ENCODE peak calls at places on chromosomes 12 and 14, in five cellular contexts. A is BE2C, O is fibroblast of the aortic adventitia, E is lower lobe of right lung, K is brain microvascular endothelial cell. F is an unnamed sample.

GRCh38 chr14:93953263-93953662 is 23.1 kb downstream of the ASB2 start:
- DNase-seq in A (peak), E (no peak), K (no peak), O (no peak), F (no peak)

GRCh38 chr14:70660967-70661871 is 19.5 kb downstream of the TTC9 start:
- DNase-seq in K (no peak), E (no peak), A (no peak), O (no peak), F (no peak)

GRCh38 chr12:20214286-20214685 is 154.1 kb upstream of the PDE3A start:
- DNase-seq in A (peak), E (no peak), K (no peak), O (peak), F (peak)

GRCh38 chr12:62581288-62582064 is 114.8 kb downstream of the MON2 start:
- DNase-seq in K (no peak), O (peak), A (no peak), E (no peak), F (peak)

GRCh38 chr12:75660107-75660530 is 148.7 kb upstream of the KRR1 start:
- DNase-seq in K (peak), O (peak), E (no peak), A (no peak), F (peak)

GRCh38 chr14:38391334-38391733 is 135.4 kb upstream of the CLEC14A start:
- DNase-seq in O (peak), A (no peak), K (no peak), E (no peak), F (peak)

GRCh38 chr12:32877670-32878459 is 18.7 kb downstream of the PKP2 start:
- DNase-seq in A (peak), E (no peak), O (no peak), K (no peak), F (peak)

GRCh38 chr12:106138646-106139421 is at the start of gene NUAK1:
- DNase-seq in A (peak), K (peak), E (peak), O (no peak), F (peak)

GRCh38 chr14:104517867-104518266 is 61.7 kb upstream of the C14orf180 start:
- DNase-seq in K (no peak), O (no peak), E (no peak), A (no peak), F (no peak)

GRCh38 chr12:64400041-64400440 is 4.2 kb upstream of the XPOT start:
- DNase-seq in A (no peak), E (no peak), K (peak), O (peak), F (peak)

DNA sequence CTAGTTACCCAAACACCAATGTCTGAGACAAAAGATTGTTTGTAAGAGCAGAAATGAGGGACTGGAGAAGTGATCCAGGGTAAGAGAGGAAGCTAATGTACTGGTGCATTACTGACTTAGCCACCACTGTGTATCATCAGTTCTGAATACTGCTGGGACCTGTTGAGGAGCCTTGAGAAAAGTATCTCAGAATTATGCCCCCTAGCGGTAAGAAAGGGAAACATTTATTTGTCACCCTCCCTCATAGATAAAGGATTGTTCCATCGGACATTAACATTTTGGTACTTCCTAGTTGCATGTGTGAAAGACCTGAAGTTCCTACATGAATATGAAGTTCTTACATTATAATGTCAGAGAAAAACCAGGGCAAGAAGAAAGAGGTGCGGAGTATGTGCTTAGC is 612.5 kb downstream of the FSCB start:
- DNase-seq in A (no peak), E (no peak), O (no peak), K (no peak), F (peak)
- TF ChIP-seq CTCF in A (peak), E (peak), O (peak), K (peak), F (peak)

DNA sequence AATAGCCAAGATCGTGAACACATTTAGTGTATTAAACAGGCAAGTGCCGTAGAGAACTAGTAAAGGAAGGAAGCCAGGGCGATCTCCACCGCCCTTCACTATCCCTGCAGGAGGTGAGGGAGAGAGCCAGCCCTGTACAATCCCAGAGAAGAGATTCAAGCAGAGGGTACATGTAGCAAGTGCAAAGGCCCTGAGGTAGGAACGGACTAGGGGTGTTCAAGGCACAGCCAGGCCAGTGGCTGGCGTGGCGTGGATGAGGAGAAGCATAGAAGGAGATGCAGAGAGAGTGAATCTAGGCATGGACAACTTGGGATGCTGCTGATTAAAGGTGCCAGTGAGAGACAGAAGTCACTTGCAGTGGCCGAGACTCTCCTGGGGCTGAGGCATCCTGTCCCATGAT is 39.1 kb upstream of the ESRRB start:
- DNase-seq in K (no peak), O (no peak), E (no peak), A (no peak), F (no peak)
- H3K4me3 ChIP-seq in K (no peak), O (no peak), E (no peak), A (no peak), F (no peak)

GRCh38 chr12:1436015-1436414 is 158.4 kb downstream of the FBXL14 start:
- DNase-seq in E (no peak), O (no peak), A (no peak), K (no peak), F (no peak)

GRCh38 chr12:1435044-1435443 is 159.3 kb downstream of the FBXL14 start:
- DNase-seq in A (no peak), E (no peak), O (no peak), K (no peak), F (no peak)

GRCh38 chr12:1435456-1435855 is 158.9 kb downstream of the FBXL14 start:
- DNase-seq in O (peak), A (no peak), K (no peak), E (no peak), F (peak)

GRCh38 chr12:1436996-1437395 is 157.4 kb downstream of the FBXL14 start:
- DNase-seq in O (no peak), A (no peak), K (no peak), E (no peak), F (no peak)

GRCh38 chr12:1434296-1434955 is 160.0 kb downstream of the FBXL14 start:
- DNase-seq in E (no peak), A (no peak), K (no peak), O (no peak), F (no peak)
- TF ChIP-seq CTCF in E (no peak), A (no peak), K (no peak), O (no peak), F (no peak)

GRCh38 chr14:75431011-75431410 is 3.2 kb downstream of the JDP2 start:
- DNase-seq in K (no peak), A (no peak), E (no peak), O (no peak), F (no peak)

GRCh38 chr14:75428230-75429104 is 645 bp downstream of the JDP2 start:
- DNase-seq in A (peak), K (no peak), E (peak), O (peak), F (peak)

GRCh38 chr14:75429562-75429961 is 1.7 kb downstream of the JDP2 start:
- DNase-seq in A (no peak), E (no peak), O (no peak), K (no peak), F (no peak)

GRCh38 chr14:75430526-75430925 is 2.7 kb downstream of the JDP2 start:
- DNase-seq in A (no peak), E (no peak), K (no peak), O (peak), F (peak)

GRCh38 chr14:75430106-75430505 is 2.3 kb downstream of the JDP2 start:
- DNase-seq in A (no peak), O (peak), K (no peak), E (peak), F (peak)
- H3K4me3 ChIP-seq in A (no peak), O (peak), K (no peak), E (peak), F (peak)

GRCh38 chr14:26004342-26004741 is 593.5 kb downstream of the NOVA1 start:
- DNase-seq in A (no peak), E (no peak), K (no peak), O (no peak), F (no peak)

DNA sequence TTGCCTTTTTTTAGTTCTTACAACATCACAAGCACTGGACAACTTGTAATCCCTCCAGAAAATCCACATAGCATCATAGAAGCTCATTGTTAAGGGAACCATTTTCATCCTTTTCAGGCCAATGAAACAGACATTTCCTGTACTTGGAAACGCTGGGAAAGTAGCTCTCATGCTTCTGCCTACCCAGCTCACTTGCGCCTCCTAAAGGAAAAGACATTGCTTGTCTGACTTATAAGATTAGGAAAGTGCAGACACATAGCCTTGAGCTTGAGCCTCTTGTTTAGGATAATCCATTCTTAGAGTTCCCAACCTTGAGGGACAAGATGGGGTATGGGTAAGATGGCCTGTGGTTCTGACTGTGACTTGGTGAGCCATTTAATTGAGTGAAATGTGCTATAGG is 589.5 kb downstream of the NOVA1 start:
- DNase-seq in E (no peak), K (no peak), O (peak), A (no peak), F (peak)
- TF ChIP-seq CTCF in E (no peak), K (no peak), O (peak), A (peak), F (peak)

GRCh38 chr14:100224229-100224628 is 14.7 kb upstream of the YY1 start:
- DNase-seq in E (no peak), O (no peak), K (no peak), A (no peak), F (no peak)
- H3K4me3 ChIP-seq in E (no peak), O (no peak), K (no peak), A (no peak), F (no peak)

DNA sequence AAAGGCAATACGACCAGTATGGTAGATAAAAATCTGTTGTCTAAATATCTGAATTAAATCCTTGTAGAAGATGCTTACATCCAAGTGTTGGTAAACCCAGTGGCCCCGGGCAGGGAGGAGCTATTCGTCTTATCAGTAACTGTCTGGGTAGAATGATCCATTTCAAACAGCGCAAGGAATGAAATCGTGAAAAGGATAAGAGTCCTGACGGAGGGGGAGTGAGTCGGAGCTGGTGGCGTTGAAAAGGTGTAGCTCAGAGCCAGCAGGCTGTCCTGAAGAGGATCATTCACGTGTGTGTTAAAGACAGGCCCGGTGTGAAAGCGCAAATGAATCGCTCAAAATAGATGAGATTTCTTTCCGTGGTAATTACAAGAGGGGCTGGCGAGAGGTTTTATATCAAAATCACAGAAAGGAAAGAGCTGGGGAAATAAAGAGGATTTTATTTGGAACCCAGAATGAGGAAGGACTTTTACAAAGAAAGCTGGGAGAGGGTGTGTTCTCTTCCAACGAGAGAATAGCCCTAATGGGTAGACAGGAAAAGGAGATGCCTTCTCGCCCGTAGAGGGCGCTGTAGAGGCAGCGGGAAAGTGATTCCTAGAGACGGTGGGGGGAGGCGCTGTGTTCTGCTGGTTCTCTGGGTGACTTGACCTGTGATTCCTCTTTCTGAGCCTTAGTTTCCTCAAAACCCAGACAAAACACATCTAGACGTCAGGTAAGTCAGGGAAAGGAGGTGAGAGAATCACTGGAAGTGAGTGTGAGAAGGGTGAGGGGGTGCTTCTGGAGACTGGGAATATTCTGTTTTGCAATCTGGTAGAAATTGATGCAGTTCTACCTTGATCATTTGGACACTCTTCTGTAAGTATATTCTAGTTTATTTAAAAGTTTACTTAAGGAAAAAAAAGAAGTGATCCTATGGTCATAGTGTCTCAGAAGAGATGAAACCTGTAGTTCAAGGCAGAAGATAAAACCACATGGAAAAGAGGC is 39.3 kb downstream of the SRRM4 start:
- DNase-seq in O (no peak), E (peak), A (peak), K (no peak), F (no peak)
- TF ChIP-seq CTCF in O (no peak), E (peak), A (peak), K (peak), F (no peak)

F was measured in fibroblast of pulmonary artery.